ENCODE peak calls at places on chromosomes 6 and 20, in ten cellular contexts. One of them, this sample, is unnamed.

GRCh38 chr6:132687306-132687705 is 26.5 kb downstream of the VNN1 start:
- DNase-seq in RWPE1: peak
- DNase-seq in A549: peak
- DNase-seq in type B pancreatic cell: no peak
- DNase-seq in B cell: no peak
- DNase-seq in GM12865: no peak
- DNase-seq in cardiac fibroblast: peak
- DNase-seq in sigmoid colon: no peak
- DNase-seq in spleen: no peak
- DNase-seq in uterus: no peak
- DNase-seq in this sample: no peak

GRCh38 chr20:44167736-44168135 is 19.3 kb downstream of the JPH2 start:
- DNase-seq in A549: no peak
- DNase-seq in RWPE1: no peak
- DNase-seq in uterus: no peak
- DNase-seq in cardiac fibroblast: no peak
- DNase-seq in type B pancreatic cell: no peak
- DNase-seq in spleen: no peak
- DNase-seq in GM12865: no peak
- DNase-seq in sigmoid colon: no peak
- DNase-seq in B cell: no peak
- DNase-seq in this sample: no peak

GRCh38 chr6:50655848-50656453 is 57.4 kb upstream of the TFAP2D start:
- DNase-seq in A549: peak
- DNase-seq in uterus: no peak
- DNase-seq in cardiac fibroblast: peak
- DNase-seq in sigmoid colon: no peak
- DNase-seq in type B pancreatic cell: no peak
- DNase-seq in B cell: no peak
- DNase-seq in spleen: no peak
- DNase-seq in GM12865: peak
- DNase-seq in RWPE1: peak
- DNase-seq in this sample: peak

GRCh38 chr20:48680650-48681049 is 147.1 kb downstream of the PREX1 start:
- DNase-seq in sigmoid colon: no peak
- DNase-seq in type B pancreatic cell: no peak
- DNase-seq in GM12865: no peak
- DNase-seq in uterus: no peak
- DNase-seq in B cell: no peak
- DNase-seq in cardiac fibroblast: no peak
- DNase-seq in RWPE1: no peak
- DNase-seq in spleen: peak
- DNase-seq in A549: no peak
- DNase-seq in this sample: no peak

GRCh38 chr6:103081126-103081525 is 1687.6 kb downstream of the GRIK2 start:
- DNase-seq in A549: no peak
- DNase-seq in B cell: no peak
- DNase-seq in GM12865: no peak
- DNase-seq in spleen: no peak
- DNase-seq in type B pancreatic cell: no peak
- DNase-seq in RWPE1: no peak
- DNase-seq in sigmoid colon: no peak
- DNase-seq in cardiac fibroblast: no peak
- DNase-seq in uterus: no peak
- DNase-seq in this sample: no peak

GRCh38 chr6:18121580-18122127 is 823 bp downstream of the NHLRC1 start:
- DNase-seq in spleen: no peak
- DNase-seq in cardiac fibroblast: no peak
- DNase-seq in sigmoid colon: peak
- DNase-seq in uterus: no peak
- DNase-seq in RWPE1: no peak
- DNase-seq in A549: no peak
- DNase-seq in type B pancreatic cell: no peak
- DNase-seq in GM12865: peak
- DNase-seq in B cell: no peak
- DNase-seq in this sample: no peak

GRCh38 chr6:132354517-132355167 is 46.6 kb downstream of the MOXD1 start:
- DNase-seq in sigmoid colon: no peak
- DNase-seq in spleen: peak
- DNase-seq in A549: peak
- DNase-seq in RWPE1: peak
- DNase-seq in B cell: peak
- DNase-seq in uterus: no peak
- DNase-seq in GM12865: peak
- DNase-seq in cardiac fibroblast: peak
- DNase-seq in type B pancreatic cell: no peak
- DNase-seq in this sample: peak

GRCh38 chr6:109420751-109421150 is 19.7 kb downstream of the PPIL6 start:
- DNase-seq in cardiac fibroblast: no peak
- DNase-seq in uterus: no peak
- DNase-seq in type B pancreatic cell: no peak
- DNase-seq in GM12865: no peak
- DNase-seq in B cell: no peak
- DNase-seq in spleen: no peak
- DNase-seq in RWPE1: peak
- DNase-seq in A549: no peak
- DNase-seq in sigmoid colon: no peak
- DNase-seq in this sample: no peak

GRCh38 chr20:63702751-63703470 is 4.9 kb downstream of the ARFRP1 start:
- DNase-seq in spleen: no peak
- DNase-seq in cardiac fibroblast: no peak
- DNase-seq in sigmoid colon: peak
- DNase-seq in RWPE1: no peak
- DNase-seq in A549: no peak
- DNase-seq in uterus: peak
- DNase-seq in GM12865: no peak
- DNase-seq in B cell: no peak
- DNase-seq in type B pancreatic cell: no peak
- DNase-seq in this sample: no peak

DNA sequence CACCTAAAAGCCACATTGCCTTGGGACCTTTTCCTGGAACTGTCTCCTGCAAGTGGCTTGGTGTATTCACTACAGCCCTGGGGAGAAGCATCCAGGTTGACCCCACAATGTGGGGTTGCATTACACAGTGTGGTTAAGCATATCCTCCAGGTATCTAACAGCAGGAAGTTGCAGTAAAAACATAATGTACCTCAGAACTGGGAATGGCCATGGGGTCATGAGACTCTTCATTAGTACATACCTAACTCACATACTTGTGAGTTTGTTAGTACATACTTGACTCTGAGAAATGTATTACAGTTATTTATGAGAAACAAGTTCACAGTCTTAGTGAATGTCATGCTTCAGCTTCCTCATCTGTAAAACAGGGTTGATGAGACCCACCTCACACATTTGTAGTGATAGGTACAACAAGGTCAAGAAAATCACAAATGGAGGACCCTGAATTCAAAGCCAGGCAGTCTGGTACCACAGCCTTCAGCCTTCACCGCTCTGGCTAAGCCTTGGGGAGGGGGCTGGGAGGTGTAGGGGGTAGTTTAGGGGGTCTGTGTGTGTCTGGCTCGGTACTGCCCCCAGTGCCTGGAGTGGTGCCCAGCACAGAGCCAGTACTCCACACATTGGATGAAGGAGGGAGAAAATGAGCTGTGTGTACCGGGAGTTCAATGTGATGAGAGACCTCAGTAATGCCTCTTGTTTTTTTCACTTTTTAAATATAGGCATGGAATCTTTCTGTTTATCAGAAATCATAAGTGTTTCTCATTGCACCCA is 53.0 kb downstream of the KAT14 start:
- DNase-seq in RWPE1: no peak
- DNase-seq in B cell: no peak
- DNase-seq in uterus: no peak
- DNase-seq in GM12865: no peak
- DNase-seq in type B pancreatic cell: no peak
- DNase-seq in cardiac fibroblast: no peak
- DNase-seq in sigmoid colon: no peak
- DNase-seq in spleen: no peak
- DNase-seq in A549: no peak
- DNase-seq in this sample: no peak
- TF ChIP-seq CTCF in RWPE1: no peak
- TF ChIP-seq CTCF in B cell: no peak
- TF ChIP-seq CTCF in uterus: no peak
- TF ChIP-seq CTCF in GM12865: no peak
- TF ChIP-seq CTCF in type B pancreatic cell: no peak
- TF ChIP-seq CTCF in cardiac fibroblast: no peak
- TF ChIP-seq CTCF in sigmoid colon: no peak
- TF ChIP-seq CTCF in spleen: no peak
- TF ChIP-seq CTCF in A549: no peak
- TF ChIP-seq CTCF in this sample: no peak

GRCh38 chr6:44431118-44431725 is 43.7 kb downstream of the CDC5L start:
- DNase-seq in B cell: no peak
- DNase-seq in GM12865: peak
- DNase-seq in type B pancreatic cell: no peak
- DNase-seq in cardiac fibroblast: peak
- DNase-seq in spleen: no peak
- DNase-seq in RWPE1: peak
- DNase-seq in A549: peak
- DNase-seq in uterus: peak
- DNase-seq in sigmoid colon: no peak
- DNase-seq in this sample: peak
- TF ChIP-seq CTCF in B cell: peak
- TF ChIP-seq CTCF in GM12865: peak
- TF ChIP-seq CTCF in type B pancreatic cell: peak
- TF ChIP-seq CTCF in cardiac fibroblast: peak
- TF ChIP-seq CTCF in spleen: peak
- TF ChIP-seq CTCF in RWPE1: peak
- TF ChIP-seq CTCF in A549: peak
- TF ChIP-seq CTCF in uterus: peak
- TF ChIP-seq CTCF in sigmoid colon: peak
- TF ChIP-seq CTCF in this sample: peak

DNA sequence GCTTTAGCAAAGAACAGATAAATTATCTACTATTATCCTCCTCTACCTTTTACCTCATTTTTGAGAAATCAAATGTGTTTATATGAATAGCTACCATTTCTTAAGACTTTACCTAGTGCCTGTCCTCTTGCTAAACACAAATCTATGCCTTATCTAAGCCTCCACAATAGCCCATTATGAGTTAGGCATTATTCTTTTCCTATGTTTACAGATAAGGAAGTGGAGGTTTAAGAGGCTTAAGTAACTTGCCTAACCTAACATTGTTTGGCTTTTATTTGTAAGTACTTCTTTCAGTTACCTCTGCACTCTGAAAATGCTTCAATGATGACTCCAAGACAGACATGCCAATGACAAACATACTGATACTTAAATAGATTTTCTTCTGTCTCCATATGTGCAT is 384.6 kb downstream of the BMP2 start:
- DNase-seq in sigmoid colon: no peak
- DNase-seq in uterus: no peak
- DNase-seq in cardiac fibroblast: peak
- DNase-seq in RWPE1: no peak
- DNase-seq in B cell: no peak
- DNase-seq in GM12865: no peak
- DNase-seq in spleen: no peak
- DNase-seq in type B pancreatic cell: no peak
- DNase-seq in A549: no peak
- DNase-seq in this sample: no peak
- TF ChIP-seq CTCF in sigmoid colon: no peak
- TF ChIP-seq CTCF in uterus: no peak
- TF ChIP-seq CTCF in cardiac fibroblast: no peak
- TF ChIP-seq CTCF in RWPE1: no peak
- TF ChIP-seq CTCF in B cell: no peak
- TF ChIP-seq CTCF in GM12865: no peak
- TF ChIP-seq CTCF in spleen: no peak
- TF ChIP-seq CTCF in type B pancreatic cell: no peak
- TF ChIP-seq CTCF in A549: no peak
- TF ChIP-seq CTCF in this sample: no peak

DNA sequence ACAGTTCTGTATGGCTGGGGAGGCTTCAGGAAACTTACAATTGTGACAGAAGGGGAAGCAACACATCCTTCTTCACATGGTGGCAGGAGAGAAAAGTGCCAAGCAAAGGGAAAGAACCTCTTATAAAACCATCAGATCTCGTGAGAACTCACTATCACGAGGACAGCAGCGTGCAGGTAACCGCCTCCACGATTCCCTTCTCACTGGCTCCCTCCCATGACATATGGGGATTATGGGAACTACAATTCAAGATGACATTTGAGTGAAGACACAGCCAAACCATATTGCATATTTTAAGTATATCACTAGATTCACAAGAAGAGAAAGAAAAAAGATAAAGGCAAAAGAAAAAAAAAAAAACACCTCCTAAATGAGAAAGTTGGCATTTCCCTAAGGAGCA is 431.9 kb upstream of the RGS17 start:
- DNase-seq in uterus: no peak
- DNase-seq in cardiac fibroblast: no peak
- DNase-seq in A549: peak
- DNase-seq in type B pancreatic cell: no peak
- DNase-seq in GM12865: peak
- DNase-seq in B cell: no peak
- DNase-seq in RWPE1: no peak
- DNase-seq in sigmoid colon: no peak
- DNase-seq in spleen: no peak
- DNase-seq in this sample: no peak
- TF ChIP-seq CTCF in uterus: no peak
- TF ChIP-seq CTCF in cardiac fibroblast: no peak
- TF ChIP-seq CTCF in A549: no peak
- TF ChIP-seq CTCF in type B pancreatic cell: peak
- TF ChIP-seq CTCF in GM12865: no peak
- TF ChIP-seq CTCF in B cell: no peak
- TF ChIP-seq CTCF in RWPE1: no peak
- TF ChIP-seq CTCF in sigmoid colon: no peak
- TF ChIP-seq CTCF in spleen: no peak
- TF ChIP-seq CTCF in this sample: no peak

DNA sequence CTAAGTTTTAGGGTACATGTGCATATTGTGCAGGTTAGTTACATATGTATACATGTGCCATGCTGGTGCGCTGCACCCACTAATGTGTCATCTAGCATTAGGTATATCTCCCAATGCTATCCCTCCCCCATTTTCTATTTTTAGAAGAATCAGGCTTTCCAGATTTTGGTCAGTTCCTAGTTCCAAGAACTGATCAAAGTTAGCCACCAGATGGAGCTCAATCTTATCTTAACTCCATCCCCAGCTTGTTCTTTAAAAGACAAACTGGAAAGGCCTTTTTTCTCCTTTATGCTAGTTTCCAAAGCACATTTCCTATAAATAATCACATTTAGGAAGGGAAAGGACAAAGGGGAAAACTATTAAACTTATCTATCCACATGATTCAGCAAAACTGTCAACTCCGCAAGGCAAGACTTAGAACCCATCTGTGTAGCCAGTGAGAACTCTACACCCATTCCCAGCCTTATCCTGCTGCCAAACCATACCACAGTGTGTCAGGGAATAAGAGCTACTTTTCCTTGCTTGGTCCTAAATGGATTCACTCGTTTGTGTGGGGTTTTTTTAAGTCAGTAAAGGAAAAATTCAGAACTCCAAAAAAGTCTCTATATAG is 22.8 kb upstream of the KHDC1 start:
- DNase-seq in GM12865: peak
- DNase-seq in sigmoid colon: no peak
- DNase-seq in spleen: no peak
- DNase-seq in uterus: no peak
- DNase-seq in RWPE1: peak
- DNase-seq in cardiac fibroblast: peak
- DNase-seq in type B pancreatic cell: no peak
- DNase-seq in A549: peak
- DNase-seq in B cell: no peak
- DNase-seq in this sample: no peak
- TF ChIP-seq CTCF in GM12865: peak
- TF ChIP-seq CTCF in sigmoid colon: peak
- TF ChIP-seq CTCF in spleen: no peak
- TF ChIP-seq CTCF in uterus: peak
- TF ChIP-seq CTCF in RWPE1: peak
- TF ChIP-seq CTCF in cardiac fibroblast: peak
- TF ChIP-seq CTCF in type B pancreatic cell: peak
- TF ChIP-seq CTCF in A549: peak
- TF ChIP-seq CTCF in B cell: peak
- TF ChIP-seq CTCF in this sample: peak

This sample was measured in activated CD8-positive, alpha-beta T cell treated with anti-CD3 and anti-CD28 coated beads for 36 hours.